ENCODE peak calls at places on chromosome 6, in ten cellular contexts. Y is IMR-90, T is right lobe of liver, K is WTC11, V is progenitor cell of endocrine pancreas, Q is neural crest cell, Z is nephron progenitor cell, F is OCI-LY7, H is MCF 10A, U is fibroblast of lung. N is an unnamed sample.

GRCh38 chr6:160462551-160463109 is 114.5 kb downstream of the SLC22A3 start:
- DNase-seq in K (no peak), Y (peak; percentile 87), V (no peak), U (peak; percentile 95), F (peak; percentile 2), Z (no peak), T (no peak), H (peak; percentile 76), Q (no peak), N (peak; percentile 30)

GRCh38 chr6:114541794-114542193 is 199.0 kb upstream of the HS3ST5 start:
- DNase-seq in V (no peak), H (no peak), K (no peak), T (no peak), Q (no peak), Y (no peak), Z (no peak), U (no peak), F (no peak), N (no peak)

GRCh38 chr6:105993769-105994521 is 92.2 kb upstream of the PRDM1 start:
- DNase-seq in K (peak; percentile 44), Z (peak; percentile 63), F (no peak), Q (no peak), T (peak; percentile 68), H (no peak), Y (peak; percentile 45), U (peak; percentile 42), V (no peak), N (peak; percentile 49)

GRCh38 chr6:75759207-75759606 is 10.2 kb downstream of the MYO6 start:
- DNase-seq in T (no peak), Y (no peak), Z (no peak), Q (no peak), V (no peak), K (no peak), U (no peak), F (no peak), H (no peak), N (no peak)

GRCh38 chr6:37369321-37370196 is 15.8 kb downstream of the RNF8 start:
- DNase-seq in F (no peak), K (no peak), Q (no peak), Z (no peak), H (no peak), V (no peak), U (peak; percentile 56), T (no peak), Y (peak; percentile 39), N (no peak)

GRCh38 chr6:19837511-19838441 is 606 bp downstream of the ID4 start:
- DNase-seq in U (peak; percentile 64), V (peak; percentile 55), T (peak; percentile 51), Q (peak; percentile 36), H (no peak), K (peak; percentile 51), F (peak; percentile 67), Z (peak; percentile 62), Y (peak; percentile 38), N (peak; percentile 27)

GRCh38 chr6:33610779-33611421 is 10.2 kb upstream of the ITPR3 start:
- DNase-seq in U (no peak), H (peak; percentile 74), T (no peak), Y (no peak), Q (peak; percentile 66), K (no peak), V (no peak), F (no peak), Z (peak; percentile 44), N (no peak)

GRCh38 chr6:130244728-130245127 is 22.0 kb upstream of the SAMD3 start:
- DNase-seq in F (no peak), T (no peak), V (no peak), Z (no peak), H (no peak), K (no peak), Q (no peak), U (no peak), Y (no peak), N (no peak)

GRCh38 chr6:29510746-29511300 is 23.1 kb upstream of the MAS1L start:
- DNase-seq in V (no peak), Z (no peak), U (no peak), Y (no peak), T (no peak), K (no peak), Q (no peak), H (no peak), F (no peak), N (no peak)

GRCh38 chr6:29507319-29507718 is 19.6 kb upstream of the MAS1L start:
- DNase-seq in Q (no peak), U (no peak), Y (no peak), Z (no peak), T (no peak), F (no peak), H (no peak), V (no peak), K (no peak), N (no peak)

GRCh38 chr6:29509239-29509638 is 21.5 kb upstream of the MAS1L start:
- DNase-seq in V (no peak), Z (no peak), Q (no peak), T (no peak), Y (no peak), F (no peak), H (no peak), U (no peak), K (no peak), N (peak; percentile 67)

GRCh38 chr6:29509711-29510110 is 22.0 kb upstream of the MAS1L start:
- DNase-seq in F (no peak), V (no peak), K (no peak), Y (no peak), Z (no peak), Q (no peak), U (no peak), H (no peak), T (no peak), N (no peak)

GRCh38 chr6:29510202-29510601 is 22.4 kb upstream of the MAS1L start:
- DNase-seq in K (no peak), U (no peak), V (no peak), Y (no peak), Q (no peak), T (no peak), F (peak; percentile 32), H (no peak), Z (no peak), N (peak; percentile 12)
- TF ChIP-seq CTCF in K (no peak), U (no peak), V (no peak), Y (no peak), Q (peak; percentile 23), T (no peak), F (peak; percentile 54), H (no peak), Z (no peak), N (no peak)

DNA sequence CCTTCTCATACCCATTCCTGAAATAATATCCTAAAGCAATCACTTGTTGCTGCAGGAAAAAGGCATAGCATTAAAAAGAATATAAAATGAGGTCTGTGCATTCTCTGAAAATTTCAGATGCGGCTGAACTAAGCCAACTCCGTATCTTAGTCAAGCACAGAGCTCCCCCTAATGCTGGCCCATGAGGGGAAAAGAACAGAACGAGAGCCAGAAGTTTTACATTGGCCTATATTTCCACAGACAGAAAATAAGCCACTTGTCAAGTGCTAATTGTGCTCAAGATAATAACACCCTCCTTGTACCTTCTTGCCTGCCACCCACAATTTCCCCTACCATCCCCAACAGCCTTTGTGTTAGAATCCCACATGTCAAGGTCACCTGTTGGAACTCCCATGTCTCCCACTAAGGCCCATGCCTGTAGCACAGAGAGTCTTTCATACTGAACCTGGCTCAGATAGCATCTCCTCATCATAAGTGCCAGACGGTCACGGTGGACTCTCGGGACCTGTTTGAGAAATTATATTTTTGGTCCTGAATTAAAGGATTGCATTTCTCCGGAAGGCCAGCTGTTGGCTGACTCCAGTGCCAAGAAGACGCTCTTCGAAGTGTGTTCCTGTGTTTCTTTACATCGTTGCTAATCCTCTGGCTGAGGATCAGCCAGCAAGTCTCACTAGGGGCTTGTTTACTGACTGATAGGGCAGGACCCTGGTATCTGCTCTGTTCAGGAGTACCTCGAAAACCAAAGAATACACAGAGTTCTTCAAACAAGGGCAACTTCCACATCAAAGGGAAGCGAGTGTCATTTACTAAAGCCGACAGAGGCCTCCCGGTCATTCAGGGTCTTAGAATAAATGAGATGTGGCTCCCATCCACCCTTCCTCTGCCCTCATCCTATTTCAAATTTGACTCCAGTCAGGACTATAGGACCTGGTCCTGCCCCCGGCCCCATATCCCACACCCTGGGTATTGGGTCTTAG is 183.4 kb upstream of the FBXL4 start:
- DNase-seq in T (no peak), Q (no peak), V (no peak), K (no peak), Y (no peak), Z (no peak), F (no peak), H (no peak), U (no peak), N (no peak)
- TF ChIP-seq CTCF in T (no peak), Q (no peak), V (no peak), K (no peak), Y (no peak), Z (no peak), F (peak; percentile 52), H (no peak), U (no peak), N (no peak)

GRCh38 chr6:147779624-147780023 is 271.1 kb downstream of the SAMD5 start:
- DNase-seq in Q (no peak), Z (no peak), U (no peak), H (no peak), T (no peak), K (no peak), F (no peak), V (no peak), Y (no peak), N (no peak)

GRCh38 chr6:147776631-147777030 is 268.1 kb downstream of the SAMD5 start:
- DNase-seq in F (no peak), U (no peak), H (no peak), K (no peak), V (no peak), Y (no peak), Q (no peak), Z (no peak), T (no peak), N (no peak)

GRCh38 chr6:147772724-147773123 is 264.2 kb downstream of the SAMD5 start:
- DNase-seq in Q (no peak), V (no peak), U (no peak), Y (no peak), K (no peak), F (no peak), H (no peak), T (no peak), Z (no peak), N (no peak)

GRCh38 chr6:147770221-147770620 is 261.7 kb downstream of the SAMD5 start:
- DNase-seq in H (no peak), Z (no peak), U (no peak), Y (no peak), K (no peak), T (no peak), Q (no peak), F (no peak), V (no peak), N (no peak)

GRCh38 chr6:147774856-147775255 is 266.4 kb downstream of the SAMD5 start:
- DNase-seq in K (peak; percentile 20), Z (no peak), H (peak; percentile 21), Q (no peak), F (no peak), U (no peak), Y (no peak), T (no peak), V (no peak), N (no peak)
- TF ChIP-seq CTCF in K (peak; percentile 59), Z (no peak), H (peak; percentile 17), Q (peak; percentile 46), F (peak; percentile 58), U (peak; percentile 21), Y (no peak), T (no peak), V (peak; percentile 34), N (no peak)

DNA sequence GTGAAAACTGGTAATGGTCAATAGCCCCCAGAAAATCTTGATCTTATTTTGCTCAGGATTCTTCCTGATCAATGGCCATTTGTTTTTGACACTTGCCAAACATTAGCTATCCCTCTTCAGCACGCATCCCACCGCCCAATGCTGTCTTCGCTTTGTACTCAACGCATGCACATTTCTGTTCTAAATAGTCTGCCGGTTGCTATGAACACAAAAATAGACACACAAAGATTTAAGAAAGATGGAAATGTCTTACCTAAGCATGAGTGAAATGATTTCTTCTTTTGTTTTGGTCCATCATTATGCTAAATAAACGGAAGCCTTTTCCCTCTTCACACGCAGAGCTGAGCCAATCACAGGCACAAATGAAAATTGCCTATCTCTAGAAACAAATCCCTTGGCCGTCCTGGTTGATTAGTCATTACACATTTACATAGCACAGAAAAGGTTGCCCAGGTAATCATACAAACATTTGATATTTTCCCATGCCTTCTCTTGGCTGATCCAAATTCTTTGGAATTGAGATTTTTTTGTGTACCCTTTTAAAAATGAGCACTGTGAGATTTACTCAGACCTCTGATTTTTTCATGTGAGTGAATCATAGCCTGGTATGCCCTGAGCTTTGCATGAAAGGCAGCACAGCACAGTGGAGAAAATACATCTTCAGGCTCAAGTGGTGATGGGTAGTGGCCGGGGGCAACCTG is 70.5 kb upstream of the FAM184A start:
- DNase-seq in V (no peak), K (no peak), U (peak; percentile 84), Q (no peak), Z (no peak), F (no peak), Y (peak; percentile 51), T (no peak), H (no peak), N (no peak)
- TF ChIP-seq CTCF in V (no peak), K (peak; percentile 8), U (no peak), Q (no peak), Z (no peak), F (peak; percentile 12), Y (no peak), T (no peak), H (no peak), N (no peak)

N was measured in GM13976.